ENCODE peak calls at places on chromosomes 6 and 20, in ten cellular contexts. D is adipocyte, C is aorta, J is Karpas-422, S is upper lobe of right lung, E is A549, I is uterus, W is stomach, G is ovary, M is fibroblast of lung. Y is an unnamed sample.

GRCh38 chr6:159121387-159121955 is 47.7 kb upstream of the FNDC1 start:
- DNase-seq in D (no peak), C (no peak), J (no peak), S (no peak), E (no peak), I (no peak), W (no peak), G (no peak), M (no peak), Y (no peak)

GRCh38 chr20:64212750-64213149 is 42.8 kb upstream of the PCMTD2 start:
- DNase-seq in D (peak; percentile 68), C (no peak), J (no peak), S (no peak), E (no peak), I (peak; percentile 57), W (peak; percentile 29), G (peak; percentile 76), M (peak; percentile 52), Y (no peak)

GRCh38 chr6:32529697-32530429 is at the start of gene HLA-DRB5:
- DNase-seq in D (no peak), C (no peak), J (peak; percentile 89), S (peak; percentile 67), E (no peak), I (no peak), W (peak; percentile 34), G (no peak), M (no peak), Y (peak; percentile 59)

GRCh38 chr6:111427341-111428116 is 55.5 kb downstream of the REV3L start:
- DNase-seq in D (peak; percentile 78), C (no peak), J (no peak), S (no peak), E (peak; percentile 3), I (no peak), W (no peak), G (no peak), M (peak; percentile 87), Y (peak; percentile 7)

GRCh38 chr6:1526689-1527088 is 83.0 kb upstream of the FOXC1 start:
- DNase-seq in D (no peak), C (no peak), J (no peak), S (no peak), E (no peak), I (no peak), W (no peak), G (no peak), M (peak; percentile 13), Y (no peak)

GRCh38 chr20:49203746-49204145 is 15.5 kb upstream of the DDX27 start:
- DNase-seq in D (no peak), C (peak; percentile 50), J (no peak), S (no peak), E (no peak), I (no peak), W (no peak), G (no peak), M (no peak), Y (no peak)

GRCh38 chr6:116152620-116153019 is 26.7 kb upstream of the COL10A1 start:
- DNase-seq in D (peak; percentile 39), C (no peak), J (no peak), S (no peak), E (no peak), I (no peak), W (no peak), G (no peak), M (no peak), Y (no peak)

GRCh38 chr6:35181313-35181932 is 32.3 kb upstream of the SCUBE3 start:
- DNase-seq in D (peak; percentile 83), C (no peak), J (no peak), S (no peak), E (no peak), I (no peak), W (no peak), G (no peak), M (peak; percentile 65), Y (no peak)

GRCh38 chr20:16526433-16527380 is 46.5 kb downstream of the KIF16B start:
- DNase-seq in D (no peak), C (no peak), J (no peak), S (no peak), E (no peak), I (no peak), W (no peak), G (no peak), M (no peak), Y (no peak)

GRCh38 chr6:33278392-33278741 is 1.4 kb downstream of the B3GALT4 start:
- DNase-seq in D (no peak), C (no peak), J (peak; percentile 47), S (no peak), E (no peak), I (no peak), W (no peak), G (no peak), M (no peak), Y (no peak)

GRCh38 chr20:14333734-14334133 is 3.7 kb downstream of the FLRT3 start:
- DNase-seq in D (no peak), C (no peak), J (no peak), S (no peak), E (no peak), I (no peak), W (no peak), G (no peak), M (no peak), Y (no peak)

GRCh38 chr6:147667082-147667481 is 158.6 kb downstream of the SAMD5 start:
- DNase-seq in D (no peak), C (no peak), J (no peak), S (no peak), E (no peak), I (no peak), W (no peak), G (no peak), M (no peak), Y (no peak)

GRCh38 chr20:63540417-63541186 is 3.4 kb upstream of the PTK6 start:
- DNase-seq in D (peak; percentile 19), C (no peak), J (peak; percentile 61), S (no peak), E (no peak), I (no peak), W (peak; percentile 50), G (no peak), M (no peak), Y (no peak)

GRCh38 chr6:117548797-117549301 is 53.5 kb downstream of the GOPC start:
- DNase-seq in D (peak; percentile 62), C (no peak), J (no peak), S (no peak), E (peak; percentile 39), I (no peak), W (no peak), G (no peak), M (peak; percentile 92), Y (no peak)

GRCh38 chr20:8542115-8542486 is 410.0 kb downstream of the PLCB1 start:
- DNase-seq in D (no peak), C (no peak), J (no peak), S (no peak), E (no peak), I (no peak), W (no peak), G (no peak), M (no peak), Y (no peak)

GRCh38 chr6:2810092-2810671 is 31.5 kb downstream of the SERPINB1 start:
- DNase-seq in D (no peak), C (no peak), J (no peak), S (no peak), E (no peak), I (no peak), W (peak; percentile 53), G (no peak), M (no peak), Y (no peak)

DNA sequence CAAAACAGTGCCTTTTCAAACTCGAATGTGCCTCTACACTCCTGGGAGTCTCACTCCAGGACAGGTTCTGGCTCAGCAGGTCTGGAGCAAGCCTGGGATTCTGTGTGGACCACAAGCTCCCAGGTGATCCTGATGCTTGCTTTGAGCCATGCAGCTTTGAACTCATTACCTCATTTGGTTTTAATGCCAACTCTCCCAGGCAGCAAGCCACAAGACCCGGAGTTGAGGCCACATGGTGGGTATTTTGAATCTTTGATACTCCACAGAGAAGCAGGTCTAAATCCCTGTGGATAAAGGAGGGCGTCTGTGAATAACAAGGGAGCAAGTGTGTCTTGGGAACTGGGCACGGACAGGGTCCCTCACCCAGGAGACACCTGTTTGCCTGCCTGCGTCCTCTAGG is 205.4 kb upstream of the CST7 start:
- DNase-seq in D (no peak), C (no peak), J (no peak), S (no peak), E (no peak), I (no peak), W (no peak), G (no peak), M (no peak), Y (no peak)
- H3K4me1 ChIP-seq in D (peaks cover 17% of the 10 kb centered on the region), C (no peaks in the 10 kb centered on the region), J (no peaks in the 10 kb centered on the region), S (no peaks in the 10 kb centered on the region), E (peaks cover 15% of the 10 kb centered on the region), I (no peaks in the 10 kb centered on the region), W (peaks cover 4% of the 10 kb centered on the region), G (no peaks in the 10 kb centered on the region), M (no peaks in the 10 kb centered on the region), Y (no peaks in the 10 kb centered on the region)

GRCh38 chr6:14880717-14881116 is 365.2 kb upstream of the JARID2 start:
- DNase-seq in D (no peak), C (no peak), J (no peak), S (no peak), E (no peak), I (no peak), W (no peak), G (no peak), M (no peak), Y (no peak)
- H3K4me1 ChIP-seq in D (peaks cover 33% of the 10 kb centered on the region), C (no peaks in the 10 kb centered on the region), J (no peaks in the 10 kb centered on the region), S (peaks cover 21% of the 10 kb centered on the region), E (peaks cover 16% of the 10 kb centered on the region), I (no peaks in the 10 kb centered on the region), W (no peaks in the 10 kb centered on the region), G (peaks cover 4% of the 10 kb centered on the region), M (peaks cover 6% of the 10 kb centered on the region), Y (peaks cover 14% of the 10 kb centered on the region)

DNA sequence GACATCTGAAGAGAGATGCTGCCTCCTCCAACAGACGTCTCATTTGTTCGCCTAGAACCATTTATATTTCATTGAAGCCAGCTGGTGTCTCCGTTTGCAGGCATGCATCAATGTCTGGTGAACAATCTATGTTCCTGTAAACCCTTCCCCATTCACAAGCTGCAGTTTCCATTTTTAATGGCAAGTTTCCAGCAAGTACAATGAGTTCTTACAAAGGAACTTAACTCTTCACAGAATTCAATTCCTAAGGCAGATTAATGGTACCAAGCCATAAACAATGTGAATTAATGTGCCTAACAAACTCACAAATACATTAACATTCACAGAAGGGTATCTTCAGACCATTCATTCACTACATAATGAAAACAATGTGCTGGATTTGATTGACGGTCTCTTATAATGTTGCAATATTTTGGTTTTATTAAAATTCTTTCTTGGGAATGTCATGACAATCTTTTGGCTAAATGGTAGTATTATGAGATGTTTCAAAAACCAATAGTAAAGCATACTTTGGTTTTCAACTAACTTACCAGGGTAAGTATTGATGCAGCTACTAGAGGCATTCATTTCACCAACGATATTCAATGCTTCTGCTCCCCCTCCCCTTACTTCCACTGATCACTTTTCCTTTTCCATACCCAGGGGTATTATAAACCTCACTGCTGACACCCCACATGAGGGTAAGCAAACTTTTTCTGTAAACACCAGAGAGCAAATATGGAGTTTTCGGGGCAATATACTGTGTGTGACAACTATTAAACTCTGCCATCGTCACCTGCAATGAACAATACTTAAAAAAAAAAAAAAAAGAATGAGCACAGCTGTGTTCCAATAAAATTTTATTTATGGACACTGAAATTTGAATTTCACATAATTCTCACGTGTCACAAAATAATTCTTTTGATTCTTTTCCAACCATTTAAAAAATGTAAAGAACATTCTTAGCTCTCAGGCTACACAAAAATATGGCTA is 4.2 kb downstream of the AKIRIN2 start:
- DNase-seq in D (peak; percentile 91), C (no peak), J (no peak), S (no peak), E (no peak), I (no peak), W (no peak), G (no peak), M (peak; percentile 95), Y (peak; percentile 60)
- H3K4me1 ChIP-seq in D (peaks cover 38% of the 10 kb centered on the region), C (no peaks in the 10 kb centered on the region), J (peaks cover 59% of the 10 kb centered on the region), S (peaks cover 52% of the 10 kb centered on the region), E (peaks cover 50% of the 10 kb centered on the region), I (no peaks in the 10 kb centered on the region), W (peaks cover 30% of the 10 kb centered on the region), G (peaks cover 9% of the 10 kb centered on the region), M (peaks cover 2% of the 10 kb centered on the region), Y (peaks cover 55% of the 10 kb centered on the region)

GRCh38 chr6:136757150-136757549 is 35.1 kb downstream of the MAP3K5 start:
- DNase-seq in D (peak; percentile 56), C (no peak), J (no peak), S (no peak), E (peak; percentile 8), I (no peak), W (no peak), G (no peak), M (peak; percentile 38), Y (no peak)
- H3K4me1 ChIP-seq in D (peaks cover 17% of the 10 kb centered on the region), C (peaks cover 11% of the 10 kb centered on the region), J (no peaks in the 10 kb centered on the region), S (peaks cover 42% of the 10 kb centered on the region), E (no peaks in the 10 kb centered on the region), I (no peaks in the 10 kb centered on the region), W (peaks cover 24% of the 10 kb centered on the region), G (peaks cover 26% of the 10 kb centered on the region), M (peaks cover 3% of the 10 kb centered on the region), Y (peaks cover 29% of the 10 kb centered on the region)

Y was measured in OCI-LY7.